ENCODE peak calls at places on chromosomes 11 and 22, in ten cellular contexts. One of them, this sample, is unnamed.

GRCh38 chr22:29427176-29427760 is 11.1 kb upstream of the RFPL1 start:
- DNase-seq in hepatocyte: no peak
- DNase-seq in GM12878: no peak
- DNase-seq in pancreas: no peak
- DNase-seq in tibial nerve: no peak
- DNase-seq in IMR-90: no peak
- DNase-seq in astrocyte of the cerebellum: no peak
- DNase-seq in HFF-Myc: no peak
- DNase-seq in bronchial epithelial cell: no peak
- DNase-seq in AG09319: no peak
- DNase-seq in this sample: no peak

GRCh38 chr11:2445107-2445947 is 519 bp downstream of the KCNQ1 start:
- DNase-seq in HFF-Myc: no peak
- DNase-seq in tibial nerve: no peak
- DNase-seq in bronchial epithelial cell: no peak
- DNase-seq in AG09319: no peak
- DNase-seq in astrocyte of the cerebellum: no peak
- DNase-seq in IMR-90: no peak
- DNase-seq in GM12878: no peak
- DNase-seq in hepatocyte: no peak
- DNase-seq in pancreas: no peak
- DNase-seq in this sample: no peak

GRCh38 chr22:32448980-32449379 is 15.3 kb downstream of the BPIFC start:
- DNase-seq in bronchial epithelial cell: peak
- DNase-seq in AG09319: no peak
- DNase-seq in astrocyte of the cerebellum: no peak
- DNase-seq in tibial nerve: no peak
- DNase-seq in hepatocyte: no peak
- DNase-seq in IMR-90: no peak
- DNase-seq in pancreas: no peak
- DNase-seq in GM12878: no peak
- DNase-seq in HFF-Myc: no peak
- DNase-seq in this sample: no peak

GRCh38 chr11:46437106-46437689 is 45.6 kb upstream of the CHRM4 start:
- DNase-seq in AG09319: no peak
- DNase-seq in astrocyte of the cerebellum: no peak
- DNase-seq in GM12878: peak
- DNase-seq in pancreas: no peak
- DNase-seq in hepatocyte: no peak
- DNase-seq in bronchial epithelial cell: no peak
- DNase-seq in HFF-Myc: no peak
- DNase-seq in tibial nerve: no peak
- DNase-seq in IMR-90: no peak
- DNase-seq in this sample: no peak

GRCh38 chr22:24101966-24102365 is 79.3 kb upstream of the SUSD2 start:
- DNase-seq in tibial nerve: no peak
- DNase-seq in pancreas: no peak
- DNase-seq in IMR-90: no peak
- DNase-seq in HFF-Myc: no peak
- DNase-seq in astrocyte of the cerebellum: no peak
- DNase-seq in AG09319: no peak
- DNase-seq in bronchial epithelial cell: no peak
- DNase-seq in hepatocyte: no peak
- DNase-seq in GM12878: no peak
- DNase-seq in this sample: no peak

GRCh38 chr11:1205987-1206331 is 16.9 kb upstream of the MUC5B start:
- DNase-seq in bronchial epithelial cell: no peak
- DNase-seq in GM12878: no peak
- DNase-seq in pancreas: peak
- DNase-seq in hepatocyte: no peak
- DNase-seq in AG09319: no peak
- DNase-seq in astrocyte of the cerebellum: no peak
- DNase-seq in HFF-Myc: no peak
- DNase-seq in IMR-90: no peak
- DNase-seq in tibial nerve: no peak
- DNase-seq in this sample: no peak

GRCh38 chr11:119315139-119316016 is 1.6 kb downstream of the MCAM start:
- DNase-seq in HFF-Myc: no peak
- DNase-seq in astrocyte of the cerebellum: no peak
- DNase-seq in IMR-90: no peak
- DNase-seq in bronchial epithelial cell: no peak
- DNase-seq in tibial nerve: no peak
- DNase-seq in pancreas: no peak
- DNase-seq in GM12878: no peak
- DNase-seq in AG09319: no peak
- DNase-seq in hepatocyte: no peak
- DNase-seq in this sample: no peak

GRCh38 chr11:124977006-124977405 is 23.0 kb downstream of the CCDC15 start:
- DNase-seq in hepatocyte: no peak
- DNase-seq in bronchial epithelial cell: no peak
- DNase-seq in astrocyte of the cerebellum: no peak
- DNase-seq in HFF-Myc: no peak
- DNase-seq in AG09319: no peak
- DNase-seq in GM12878: no peak
- DNase-seq in pancreas: no peak
- DNase-seq in IMR-90: no peak
- DNase-seq in tibial nerve: no peak
- DNase-seq in this sample: no peak

GRCh38 chr11:65861533-65862183 is 1.4 kb downstream of the MUS81 start:
- DNase-seq in HFF-Myc: no peak
- DNase-seq in pancreas: peak
- DNase-seq in tibial nerve: no peak
- DNase-seq in IMR-90: no peak
- DNase-seq in AG09319: no peak
- DNase-seq in astrocyte of the cerebellum: no peak
- DNase-seq in GM12878: no peak
- DNase-seq in hepatocyte: no peak
- DNase-seq in bronchial epithelial cell: no peak
- DNase-seq in this sample: no peak

GRCh38 chr11:63146586-63146985 is 2.6 kb upstream of the SLC22A24 start:
- DNase-seq in HFF-Myc: no peak
- DNase-seq in pancreas: no peak
- DNase-seq in AG09319: no peak
- DNase-seq in GM12878: no peak
- DNase-seq in IMR-90: no peak
- DNase-seq in hepatocyte: no peak
- DNase-seq in astrocyte of the cerebellum: no peak
- DNase-seq in tibial nerve: no peak
- DNase-seq in bronchial epithelial cell: no peak
- DNase-seq in this sample: no peak

GRCh38 chr11:59785818-59786217 is 24.8 kb downstream of the MRPL16 start:
- DNase-seq in hepatocyte: no peak
- DNase-seq in tibial nerve: no peak
- DNase-seq in GM12878: no peak
- DNase-seq in pancreas: no peak
- DNase-seq in bronchial epithelial cell: no peak
- DNase-seq in astrocyte of the cerebellum: no peak
- DNase-seq in IMR-90: no peak
- DNase-seq in AG09319: no peak
- DNase-seq in HFF-Myc: no peak
- DNase-seq in this sample: no peak

GRCh38 chr11:119759324-119759723 is 30.3 kb upstream of the NECTIN1 start:
- DNase-seq in tibial nerve: no peak
- DNase-seq in bronchial epithelial cell: peak
- DNase-seq in GM12878: no peak
- DNase-seq in hepatocyte: peak
- DNase-seq in AG09319: no peak
- DNase-seq in HFF-Myc: peak
- DNase-seq in astrocyte of the cerebellum: peak
- DNase-seq in IMR-90: peak
- DNase-seq in pancreas: no peak
- DNase-seq in this sample: peak

GRCh38 chr11:117691501-117691900 is 105.5 kb downstream of the DSCAML1 start:
- DNase-seq in pancreas: no peak
- DNase-seq in bronchial epithelial cell: no peak
- DNase-seq in hepatocyte: no peak
- DNase-seq in tibial nerve: no peak
- DNase-seq in IMR-90: no peak
- DNase-seq in GM12878: no peak
- DNase-seq in astrocyte of the cerebellum: no peak
- DNase-seq in AG09319: no peak
- DNase-seq in HFF-Myc: no peak
- DNase-seq in this sample: no peak

GRCh38 chr11:61162092-61162935 is 1.1 kb upstream of the VPS37C start:
- DNase-seq in HFF-Myc: no peak
- DNase-seq in astrocyte of the cerebellum: no peak
- DNase-seq in bronchial epithelial cell: peak
- DNase-seq in GM12878: no peak
- DNase-seq in tibial nerve: no peak
- DNase-seq in hepatocyte: peak
- DNase-seq in AG09319: no peak
- DNase-seq in pancreas: no peak
- DNase-seq in IMR-90: peak
- DNase-seq in this sample: peak

GRCh38 chr11:133212201-133212600 is 320.1 kb downstream of the OPCML start:
- DNase-seq in hepatocyte: no peak
- DNase-seq in IMR-90: no peak
- DNase-seq in pancreas: no peak
- DNase-seq in GM12878: no peak
- DNase-seq in AG09319: no peak
- DNase-seq in bronchial epithelial cell: no peak
- DNase-seq in tibial nerve: no peak
- DNase-seq in HFF-Myc: no peak
- DNase-seq in astrocyte of the cerebellum: no peak
- DNase-seq in this sample: no peak

GRCh38 chr11:83990160-83990733 is 704.1 kb upstream of the CCDC90B start:
- DNase-seq in pancreas: peak
- DNase-seq in AG09319: no peak
- DNase-seq in hepatocyte: peak
- DNase-seq in IMR-90: no peak
- DNase-seq in bronchial epithelial cell: no peak
- DNase-seq in GM12878: no peak
- DNase-seq in tibial nerve: peak
- DNase-seq in HFF-Myc: no peak
- DNase-seq in astrocyte of the cerebellum: no peak
- DNase-seq in this sample: no peak
- TF ChIP-seq CTCF in pancreas: no peak
- TF ChIP-seq CTCF in AG09319: no peak
- TF ChIP-seq CTCF in hepatocyte: no peak
- TF ChIP-seq CTCF in IMR-90: no peak
- TF ChIP-seq CTCF in bronchial epithelial cell: no peak
- TF ChIP-seq CTCF in GM12878: no peak
- TF ChIP-seq CTCF in tibial nerve: no peak
- TF ChIP-seq CTCF in HFF-Myc: no peak
- TF ChIP-seq CTCF in astrocyte of the cerebellum: no peak
- TF ChIP-seq CTCF in this sample: no peak

DNA sequence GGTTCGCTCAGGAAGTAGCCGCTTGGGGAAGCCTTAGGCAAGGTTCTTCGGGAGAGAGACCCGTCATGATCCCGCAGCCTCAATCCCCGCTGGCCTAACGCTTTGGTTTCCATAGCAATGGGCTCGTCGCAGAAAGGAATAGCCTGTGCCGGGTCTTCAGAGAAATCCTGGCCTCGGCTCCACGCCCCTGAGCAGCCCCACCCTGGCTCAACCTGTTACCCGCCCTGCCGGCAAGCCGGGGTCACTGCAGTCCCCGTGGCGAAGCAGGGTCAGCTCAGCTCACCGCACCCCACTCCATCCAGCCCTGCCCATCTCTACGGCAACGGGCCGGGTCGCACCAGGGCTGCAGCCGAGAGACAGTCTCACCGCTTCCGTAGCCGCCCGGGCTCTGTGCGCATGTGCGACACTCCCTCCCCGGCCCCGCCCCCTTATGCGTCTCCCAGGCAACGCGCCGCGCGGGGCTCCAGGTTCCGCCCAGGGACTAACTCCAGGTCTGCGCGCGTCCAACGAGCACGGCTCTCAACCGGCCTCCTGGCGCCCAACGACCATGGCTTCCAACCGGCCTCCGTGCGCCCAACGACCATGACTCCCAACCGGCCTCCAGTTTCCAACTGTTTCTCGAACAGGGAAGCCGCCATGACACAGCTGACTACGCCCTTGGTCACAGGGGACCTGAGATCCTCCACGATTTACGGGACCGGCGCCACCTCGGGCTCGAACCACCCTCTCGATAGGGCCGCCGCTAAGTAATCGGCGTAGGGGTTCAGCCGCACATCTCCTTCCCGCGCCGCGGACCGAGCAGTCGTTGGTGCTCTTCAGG is at the start of gene DUSP18:
- DNase-seq in IMR-90: peak
- DNase-seq in bronchial epithelial cell: peak
- DNase-seq in pancreas: peak
- DNase-seq in hepatocyte: peak
- DNase-seq in tibial nerve: peak
- DNase-seq in AG09319: peak
- DNase-seq in HFF-Myc: peak
- DNase-seq in GM12878: peak
- DNase-seq in astrocyte of the cerebellum: peak
- DNase-seq in this sample: peak
- TF ChIP-seq CTCF in IMR-90: peak
- TF ChIP-seq CTCF in bronchial epithelial cell: peak
- TF ChIP-seq CTCF in pancreas: no peak
- TF ChIP-seq CTCF in hepatocyte: peak
- TF ChIP-seq CTCF in tibial nerve: peak
- TF ChIP-seq CTCF in AG09319: peak
- TF ChIP-seq CTCF in HFF-Myc: peak
- TF ChIP-seq CTCF in GM12878: peak
- TF ChIP-seq CTCF in astrocyte of the cerebellum: peak
- TF ChIP-seq CTCF in this sample: peak

GRCh38 chr22:50613291-50613981 is 12.8 kb downstream of the MAPK8IP2 start:
- DNase-seq in HFF-Myc: no peak
- DNase-seq in bronchial epithelial cell: peak
- DNase-seq in IMR-90: no peak
- DNase-seq in tibial nerve: no peak
- DNase-seq in GM12878: no peak
- DNase-seq in pancreas: peak
- DNase-seq in AG09319: no peak
- DNase-seq in hepatocyte: no peak
- DNase-seq in astrocyte of the cerebellum: no peak
- DNase-seq in this sample: no peak
- TF ChIP-seq CTCF in HFF-Myc: no peak
- TF ChIP-seq CTCF in bronchial epithelial cell: no peak
- TF ChIP-seq CTCF in IMR-90: no peak
- TF ChIP-seq CTCF in tibial nerve: no peak
- TF ChIP-seq CTCF in GM12878: no peak
- TF ChIP-seq CTCF in pancreas: no peak
- TF ChIP-seq CTCF in AG09319: no peak
- TF ChIP-seq CTCF in hepatocyte: no peak
- TF ChIP-seq CTCF in astrocyte of the cerebellum: no peak
- TF ChIP-seq CTCF in this sample: no peak

DNA sequence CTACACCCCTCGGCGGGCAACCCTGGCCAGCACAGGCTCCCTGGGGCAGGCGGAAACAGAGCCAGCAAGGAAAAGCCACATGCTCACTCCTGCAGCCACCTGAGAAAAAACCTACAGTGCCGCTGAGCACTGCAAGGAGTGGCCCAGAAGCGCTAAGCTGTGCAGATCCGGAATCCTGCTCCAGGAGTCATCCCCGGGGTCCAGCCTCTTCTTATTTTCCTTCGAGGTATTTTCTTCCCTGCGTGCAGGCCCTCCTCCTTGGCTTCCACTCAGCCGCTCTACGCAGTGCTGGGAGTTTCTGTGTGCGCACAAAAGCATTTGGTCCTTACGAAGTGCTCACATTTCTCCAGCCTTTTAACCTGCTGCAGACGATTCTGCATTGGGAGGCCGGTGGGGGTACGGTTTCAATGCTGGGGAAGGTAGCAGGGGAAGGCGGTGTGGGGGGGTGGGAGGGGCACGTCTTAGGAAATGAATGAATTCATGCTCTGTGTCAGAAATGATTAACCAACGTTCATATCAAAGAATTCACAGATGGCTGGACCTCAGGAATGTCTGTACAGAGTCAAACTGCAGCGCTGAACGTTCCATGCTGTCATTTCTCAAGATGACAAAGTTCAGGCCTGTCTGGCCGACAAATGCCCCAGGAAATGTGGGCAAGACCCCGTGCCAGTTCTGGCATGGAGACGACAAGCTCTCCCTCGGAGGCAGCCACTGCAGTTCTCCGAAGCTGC is 81.2 kb downstream of the TRMU start:
- DNase-seq in bronchial epithelial cell: no peak
- DNase-seq in HFF-Myc: no peak
- DNase-seq in GM12878: no peak
- DNase-seq in hepatocyte: no peak
- DNase-seq in IMR-90: no peak
- DNase-seq in AG09319: no peak
- DNase-seq in tibial nerve: no peak
- DNase-seq in pancreas: no peak
- DNase-seq in astrocyte of the cerebellum: peak
- DNase-seq in this sample: no peak
- TF ChIP-seq CTCF in bronchial epithelial cell: no peak
- TF ChIP-seq CTCF in HFF-Myc: no peak
- TF ChIP-seq CTCF in GM12878: no peak
- TF ChIP-seq CTCF in hepatocyte: no peak
- TF ChIP-seq CTCF in IMR-90: no peak
- TF ChIP-seq CTCF in AG09319: no peak
- TF ChIP-seq CTCF in tibial nerve: no peak
- TF ChIP-seq CTCF in pancreas: no peak
- TF ChIP-seq CTCF in astrocyte of the cerebellum: no peak
- TF ChIP-seq CTCF in this sample: no peak